ENCODE peak calls at places on chromosome 12, in ten cellular contexts. D, B, C, L, Y, O, G, M, J and P are unnamed samples.

GRCh38 chr12:128076188-128076587 is 190.8 kb upstream of the TMEM132C start:
- DNase-seq in D (no peak), B (no peak), C (no peak), L (no peak), Y (no peak), O (no peak), G (no peak), M (no peak), J (peak), P (peak)

GRCh38 chr12:107992870-107993451 is 136.1 kb upstream of the WSCD2 start:
- DNase-seq in D (no peak), B (peak), C (peak), L (peak), Y (no peak), O (no peak), G (no peak), M (peak), J (peak), P (peak)

GRCh38 chr12:52347016-52347415 is 20.3 kb downstream of the KRT85 start:
- DNase-seq in D (no peak), B (no peak), C (no peak), L (no peak), Y (no peak), O (no peak), G (no peak), M (no peak), J (peak), P (no peak)

GRCh38 chr12:64665506-64665905 is 55.2 kb downstream of the RASSF3 start:
- DNase-seq in D (no peak), B (peak), C (peak), L (peak), Y (no peak), O (no peak), G (no peak), M (no peak), J (no peak), P (no peak)

GRCh38 chr12:54207539-54208267 is 18.9 kb upstream of the SMUG1 start:
- DNase-seq in D (peak), B (peak), C (peak), L (peak), Y (peak), O (peak), G (no peak), M (peak), J (peak), P (peak)

GRCh38 chr12:5873341-5873919 is 71.6 kb downstream of the ANO2 start:
- DNase-seq in D (no peak), B (no peak), C (peak), L (no peak), Y (no peak), O (no peak), G (no peak), M (no peak), J (no peak), P (no peak)

GRCh38 chr12:107243316-107243715 is 150.0 kb upstream of the CRY1 start:
- DNase-seq in D (no peak), B (no peak), C (no peak), L (no peak), Y (no peak), O (no peak), G (no peak), M (no peak), J (no peak), P (no peak)

GRCh38 chr12:30754383-30754749 is 385 bp downstream of the CAPRIN2 start:
- DNase-seq in D (peak), B (no peak), C (no peak), L (no peak), Y (no peak), O (no peak), G (no peak), M (no peak), J (no peak), P (no peak)

GRCh38 chr12:64729909-64730584 is 29.2 kb downstream of the GNS start:
- DNase-seq in D (no peak), B (peak), C (no peak), L (peak), Y (no peak), O (no peak), G (no peak), M (no peak), J (no peak), P (no peak)

GRCh38 chr12:21583587-21583986 is 21.1 kb downstream of the GYS2 start:
- DNase-seq in D (no peak), B (no peak), C (no peak), L (no peak), Y (no peak), O (no peak), G (no peak), M (no peak), J (no peak), P (no peak)

GRCh38 chr12:117749431-117749830 is 219.4 kb downstream of the KSR2 start:
- DNase-seq in D (no peak), B (no peak), C (no peak), L (no peak), Y (no peak), O (no peak), G (no peak), M (no peak), J (no peak), P (no peak)
- TF ChIP-seq CTCF in D (no peak), B (no peak), C (no peak), L (no peak), Y (no peak), O (no peak), G (no peak), M (no peak), J (no peak), P (no peak)

DNA sequence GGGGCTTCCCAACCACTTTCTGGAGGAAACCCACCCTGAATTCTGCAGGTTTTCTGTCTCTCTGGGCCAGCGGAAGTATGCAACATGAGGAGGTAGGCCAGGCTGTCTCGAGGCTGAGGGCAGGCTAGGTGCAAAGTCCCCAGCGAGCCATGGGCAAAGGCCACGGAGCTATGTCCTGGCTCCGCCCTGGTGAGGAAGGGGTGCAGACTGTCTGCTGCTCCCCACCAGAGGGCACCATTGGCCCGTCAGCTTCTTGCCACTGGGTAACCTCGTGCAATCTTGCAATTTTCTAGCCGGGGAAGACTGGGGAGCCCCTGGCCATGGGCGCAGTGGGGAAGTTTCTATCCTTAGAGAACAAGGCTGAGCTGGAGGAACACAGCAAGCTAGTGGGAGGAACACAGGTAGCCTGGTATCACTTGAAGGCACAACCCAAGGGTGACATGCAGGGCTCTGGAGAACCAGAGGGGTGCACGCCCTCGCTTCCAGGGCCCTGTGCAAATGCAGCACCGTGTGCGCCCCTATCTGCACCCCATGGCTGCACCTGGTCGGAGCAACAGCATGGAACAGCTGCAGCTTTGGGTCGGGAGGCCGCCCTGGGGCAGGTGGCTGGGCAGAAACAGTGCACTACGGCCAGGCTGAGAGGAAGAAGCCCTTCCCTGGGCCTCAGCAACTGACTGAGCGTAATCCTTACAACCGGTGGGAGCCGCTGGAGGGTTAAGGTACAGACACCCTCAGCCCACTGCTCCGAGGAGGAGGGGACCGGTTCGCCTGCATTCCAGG is 27.6 kb upstream of the RPLP0 start:
- DNase-seq in D (peak), B (peak), C (peak), L (peak), Y (peak), O (peak), G (no peak), M (peak), J (peak), P (peak)
- H3K4me3 ChIP-seq in D (peak), B (peak), C (peak), L (no peak), Y (no peak), O (no peak), G (peak), M (no peak), J (no peak), P (no peak)

GRCh38 chr12:47816646-47817271 is 2.9 kb downstream of the HDAC7 start:
- DNase-seq in D (no peak), B (no peak), C (no peak), L (peak), Y (no peak), O (peak), G (no peak), M (no peak), J (no peak), P (no peak)

GRCh38 chr12:47818382-47818700 is 1.4 kb downstream of the HDAC7 start:
- DNase-seq in D (no peak), B (peak), C (no peak), L (peak), Y (no peak), O (no peak), G (no peak), M (peak), J (no peak), P (peak)

GRCh38 chr12:47818701-47819543 is 781 bp downstream of the HDAC7 start:
- DNase-seq in D (peak), B (peak), C (peak), L (peak), Y (peak), O (peak), G (no peak), M (no peak), J (peak), P (no peak)

GRCh38 chr12:47818007-47818376 is 1.7 kb downstream of the HDAC7 start:
- DNase-seq in D (no peak), B (no peak), C (no peak), L (no peak), Y (no peak), O (no peak), G (no peak), M (no peak), J (no peak), P (no peak)

GRCh38 chr12:47817272-47818006 is 2.3 kb downstream of the HDAC7 start:
- DNase-seq in D (no peak), B (peak), C (peak), L (no peak), Y (no peak), O (no peak), G (no peak), M (no peak), J (peak), P (no peak)
- TF ChIP-seq CTCF in D (no peak), B (peak), C (peak), L (peak), Y (no peak), O (peak), G (no peak), M (peak), J (peak), P (peak)

GRCh38 chr12:2593045-2593444 is 201.7 kb upstream of the FKBP4 start:
- DNase-seq in D (no peak), B (no peak), C (no peak), L (no peak), Y (no peak), O (no peak), G (no peak), M (no peak), J (no peak), P (no peak)
- H3K4me3 ChIP-seq in D (no peak), B (no peak), C (no peak), L (no peak), Y (no peak), O (no peak), G (no peak), M (no peak), J (no peak), P (no peak)